ENCODE peak calls at places on chromosomes 1 and 21, in five cellular contexts. One of them, this sample, is unnamed.

GRCh38 chr1:55718758-55719671 is 503.9 kb upstream of the USP24 start:
- DNase-seq in GM13976: no peak
- DNase-seq in cardiac fibroblast: peak
- DNase-seq in GM12864: no peak
- DNase-seq in astrocyte: peak
- DNase-seq in this sample: peak

GRCh38 chr1:8711161-8711560 is 106.3 kb downstream of the RERE start:
- DNase-seq in GM12864: no peak
- DNase-seq in GM13976: no peak
- DNase-seq in astrocyte: peak
- DNase-seq in cardiac fibroblast: no peak
- DNase-seq in this sample: peak

GRCh38 chr1:181149326-181150000 is 61.0 kb downstream of the IER5 start:
- DNase-seq in cardiac fibroblast: no peak
- DNase-seq in GM12864: peak
- DNase-seq in astrocyte: no peak
- DNase-seq in GM13976: no peak
- DNase-seq in this sample: no peak

GRCh38 chr21:45277101-45278045 is 10.3 kb downstream of the POFUT2 start:
- DNase-seq in cardiac fibroblast: no peak
- DNase-seq in GM12864: no peak
- DNase-seq in GM13976: no peak
- DNase-seq in astrocyte: no peak
- DNase-seq in this sample: no peak

GRCh38 chr1:225434041-225434440 is 6.2 kb upstream of the LBR start:
- DNase-seq in cardiac fibroblast: no peak
- DNase-seq in astrocyte: no peak
- DNase-seq in GM12864: no peak
- DNase-seq in GM13976: no peak
- DNase-seq in this sample: no peak

GRCh38 chr1:39653546-39654031 is 14.1 kb upstream of the HEYL start:
- DNase-seq in GM13976: peak
- DNase-seq in cardiac fibroblast: peak
- DNase-seq in GM12864: peak
- DNase-seq in astrocyte: peak
- DNase-seq in this sample: peak

GRCh38 chr1:154608522-154609294 is 722 bp upstream of the ADAR start:
- DNase-seq in astrocyte: peak
- DNase-seq in cardiac fibroblast: peak
- DNase-seq in GM13976: no peak
- DNase-seq in GM12864: no peak
- DNase-seq in this sample: peak

GRCh38 chr1:234977891-234978396 is 150.7 kb downstream of the TOMM20 start:
- DNase-seq in GM12864: no peak
- DNase-seq in GM13976: no peak
- DNase-seq in astrocyte: no peak
- DNase-seq in cardiac fibroblast: no peak
- DNase-seq in this sample: no peak

GRCh38 chr1:21590116-21590905 is 78.8 kb downstream of the RAP1GAP start:
- DNase-seq in GM12864: no peak
- DNase-seq in astrocyte: no peak
- DNase-seq in cardiac fibroblast: no peak
- DNase-seq in GM13976: no peak
- DNase-seq in this sample: peak

GRCh38 chr1:233496940-233497456 is 116.9 kb upstream of the KCNK1 start:
- DNase-seq in astrocyte: no peak
- DNase-seq in GM13976: no peak
- DNase-seq in GM12864: no peak
- DNase-seq in cardiac fibroblast: no peak
- DNase-seq in this sample: no peak

GRCh38 chr1:30929135-30929889 is 20.8 kb upstream of the SDC3 start:
- DNase-seq in GM13976: peak
- DNase-seq in cardiac fibroblast: peak
- DNase-seq in astrocyte: no peak
- DNase-seq in GM12864: no peak
- DNase-seq in this sample: peak

GRCh38 chr1:64111787-64112186 is 91.6 kb upstream of the UBE2U start:
- DNase-seq in cardiac fibroblast: no peak
- DNase-seq in GM12864: no peak
- DNase-seq in astrocyte: no peak
- DNase-seq in GM13976: no peak
- DNase-seq in this sample: no peak

GRCh38 chr1:109488201-109488600 is 4.5 kb downstream of the ATXN7L2 start:
- DNase-seq in GM13976: no peak
- DNase-seq in cardiac fibroblast: no peak
- DNase-seq in GM12864: no peak
- DNase-seq in astrocyte: no peak
- DNase-seq in this sample: no peak

GRCh38 chr1:185227161-185227560 is 70.2 kb downstream of the SWT1 start:
- DNase-seq in astrocyte: no peak
- DNase-seq in cardiac fibroblast: no peak
- DNase-seq in GM13976: no peak
- DNase-seq in GM12864: no peak
- DNase-seq in this sample: no peak

GRCh38 chr1:3453203-3453761 is 1.2 kb upstream of the ARHGEF16 start:
- DNase-seq in GM12864: peak
- DNase-seq in GM13976: peak
- DNase-seq in astrocyte: peak
- DNase-seq in cardiac fibroblast: peak
- DNase-seq in this sample: peak

GRCh38 chr1:29812397-29813135 is 576.2 kb downstream of the PTPRU start:
- DNase-seq in cardiac fibroblast: no peak
- DNase-seq in GM13976: no peak
- DNase-seq in GM12864: no peak
- DNase-seq in astrocyte: no peak
- DNase-seq in this sample: no peak

GRCh38 chr1:166511754-166512153 is 327.5 kb upstream of the POGK start:
- DNase-seq in astrocyte: no peak
- DNase-seq in GM13976: no peak
- DNase-seq in GM12864: no peak
- DNase-seq in cardiac fibroblast: no peak
- DNase-seq in this sample: no peak

GRCh38 chr1:201826830-201827229 is 2.1 kb upstream of the IPO9 start:
- DNase-seq in cardiac fibroblast: peak
- DNase-seq in GM12864: no peak
- DNase-seq in astrocyte: peak
- DNase-seq in GM13976: no peak
- DNase-seq in this sample: peak

GRCh38 chr1:202144510-202145324 is at the start of gene ARL8A:
- DNase-seq in GM13976: peak
- DNase-seq in GM12864: no peak
- DNase-seq in cardiac fibroblast: peak
- DNase-seq in astrocyte: no peak
- DNase-seq in this sample: peak

GRCh38 chr1:108141604-108142003 is 58.5 kb downstream of the SLC25A24 start:
- DNase-seq in GM12864: no peak
- DNase-seq in astrocyte: no peak
- DNase-seq in GM13976: no peak
- DNase-seq in cardiac fibroblast: peak
- DNase-seq in this sample: peak

GRCh38 chr1:32872189-32872898 is 1.6 kb upstream of the FNDC5 start:
- DNase-seq in GM12864: peak
- DNase-seq in GM13976: peak
- DNase-seq in astrocyte: peak
- DNase-seq in cardiac fibroblast: peak
- DNase-seq in this sample: peak

GRCh38 chr1:45542591-45542990 is 8.0 kb upstream of the AKR1A1 start:
- DNase-seq in GM13976: no peak
- DNase-seq in cardiac fibroblast: no peak
- DNase-seq in astrocyte: no peak
- DNase-seq in GM12864: no peak
- DNase-seq in this sample: no peak